ENCODE peak calls at places on chromosomes 12 and 14, in nine cellular contexts. I is ELR, R is NAMALWA, N is GM03348, K is mesothelial cell of epicardium, L is C1 segment of cervical spinal cord, O is KBM-7, G is NCI-H524, U is NCI-H748 treated with DMSO at 0.1 percent for 48 hours. Y is an unnamed sample.

GRCh38 chr12:18683603-18684002 is 54.2 kb downstream of the PLCZ1 start:
- DNase-seq in U (no peak), I (peak; percentile 69), N (peak; percentile 9), O (peak; percentile 3), R (no peak), G (no peak), K (no peak), L (no peak), Y (no peak)

GRCh38 chr12:50086148-50086547 is 1.0 kb downstream of the SMARCD1 start:
- DNase-seq in G (no peak), O (no peak), N (no peak), I (no peak), L (no peak), R (no peak), K (no peak), U (no peak), Y (no peak)

GRCh38 chr12:49231881-49232650 is 32.8 kb upstream of the TUBA1C start:
- DNase-seq in K (no peak), G (peak; percentile 89), O (no peak), I (no peak), R (no peak), U (peak; percentile 49), N (peak; percentile 22), L (no peak), Y (no peak)

GRCh38 chr12:75488553-75488952 is 8.0 kb downstream of the GLIPR1 start:
- DNase-seq in R (peak; percentile 25), O (peak; percentile 65), G (peak; percentile 30), U (no peak), L (no peak), N (peak; percentile 69), K (no peak), I (peak; percentile 66), Y (no peak)

GRCh38 chr12:114404451-114405198 is 1.3 kb downstream of the TBX5 start:
- DNase-seq in I (peak; percentile 56), K (no peak), U (no peak), R (no peak), L (no peak), N (no peak), O (no peak), G (no peak), Y (no peak)

GRCh38 chr12:80901661-80902060 is 36.1 kb downstream of the LIN7A start:
- DNase-seq in L (no peak), K (no peak), I (no peak), R (no peak), O (no peak), U (no peak), N (no peak), G (no peak), Y (no peak)

GRCh38 chr12:23204933-23205778 is 580.2 kb downstream of the ETNK1 start:
- DNase-seq in O (peak; percentile 43), K (no peak), R (peak; percentile 79), I (peak; percentile 60), L (no peak), U (peak; percentile 37), G (peak; percentile 73), N (peak; percentile 60), Y (peak; percentile 8)

GRCh38 chr12:75635606-75636444 is 124.4 kb upstream of the KRR1 start:
- DNase-seq in G (no peak), U (no peak), O (peak; percentile 58), L (no peak), R (no peak), N (peak; percentile 58), I (peak; percentile 98), K (no peak), Y (peak; percentile 49)

GRCh38 chr14:75125617-75126016 is 1.2 kb downstream of the NEK9 start:
- DNase-seq in R (no peak), U (no peak), I (peak; percentile 74), O (no peak), G (no peak), L (no peak), N (peak; percentile 28), K (no peak), Y (no peak)

GRCh38 chr14:55938249-55938791 is 179.9 kb upstream of the PELI2 start:
- DNase-seq in N (peak; percentile 13), K (no peak), I (peak; percentile 0), U (no peak), O (no peak), R (no peak), G (peak; percentile 45), L (peak; percentile 7), Y (peak; percentile 36)

GRCh38 chr14:77161011-77161410 is 19.4 kb upstream of the ZDHHC22 start:
- DNase-seq in R (no peak), N (no peak), G (no peak), K (no peak), L (no peak), O (no peak), I (no peak), U (no peak), Y (no peak)

GRCh38 chr14:101237241-101237616 is 324.1 kb upstream of the DIO3 start:
- DNase-seq in U (no peak), I (no peak), N (no peak), O (no peak), L (no peak), G (no peak), K (no peak), R (no peak), Y (no peak)

GRCh38 chr14:91387996-91388395 is 29.6 kb downstream of the CCDC88C start:
- DNase-seq in L (no peak), O (no peak), U (no peak), K (no peak), R (no peak), I (no peak), G (peak; percentile 89), N (no peak), Y (no peak)

GRCh38 chr12:72030272-72030671 is 91.6 kb downstream of the TPH2 start:
- DNase-seq in O (no peak), R (no peak), I (no peak), U (no peak), N (no peak), K (no peak), G (no peak), L (no peak), Y (no peak)

GRCh38 chr12:68451261-68452091 is 119.3 kb upstream of the MDM1 start:
- DNase-seq in R (peak; percentile 48), N (peak; percentile 59), K (no peak), G (no peak), L (no peak), I (peak; percentile 53), U (peak; percentile 14), O (peak; percentile 23), Y (no peak)

Y was measured in T1000.